ENCODE peak calls at places on chromosomes 5 and 9, in six cellular contexts. D is EL, I is upper lobe of right lung, O is COLO829, H is A549, J is tibial artery. A is an unnamed sample.

GRCh38 chr5:30239331-30240022 is 954.0 kb upstream of the CDH6 start:
- DNase-seq in O (no peak), J (no peak), H (no peak), I (no peak), D (no peak), A (no peak)

GRCh38 chr5:87383216-87383615 is 29.5 kb downstream of the CCNH start:
- DNase-seq in D (peak), O (peak), H (no peak), I (no peak), J (no peak), A (no peak)

GRCh38 chr5:149358294-149358651 is 427 bp downstream of the PCYOX1L start:
- DNase-seq in I (peak), D (peak), J (peak), H (no peak), O (no peak), A (no peak)

GRCh38 chr5:168712280-168712924 is 133.2 kb upstream of the PANK3 start:
- DNase-seq in D (peak), H (peak), I (no peak), O (peak), J (no peak), A (peak)

GRCh38 chr5:130023604-130024003 is 119.3 kb downstream of the CHSY3 start:
- DNase-seq in D (no peak), H (no peak), I (no peak), O (no peak), J (no peak), A (no peak)

GRCh38 chr5:159451197-159452052 is 121.1 kb upstream of the IL12B start:
- DNase-seq in D (peak), O (peak), J (peak), H (peak), I (no peak), A (peak)

GRCh38 chr5:126937796-126938195 is 92.6 kb downstream of the MARCHF3 start:
- DNase-seq in I (no peak), H (no peak), D (no peak), J (no peak), O (no peak), A (no peak)

GRCh38 chr9:4117835-4118610 is 181.8 kb downstream of the GLIS3 start:
- DNase-seq in I (peak), J (no peak), H (peak), O (peak), D (no peak), A (no peak)

GRCh38 chr9:115397591-115398312 is 279.8 kb upstream of the TNC start:
- DNase-seq in D (no peak), O (no peak), I (no peak), H (no peak), J (no peak), A (no peak)

GRCh38 chr9:98978231-98978681 is 34.5 kb downstream of the COL15A1 start:
- DNase-seq in I (no peak), J (no peak), D (no peak), O (no peak), H (no peak), A (no peak)

GRCh38 chr9:83281306-83282255 is 218.6 kb upstream of the RASEF start:
- DNase-seq in H (peak), D (peak), J (no peak), O (peak), I (no peak), A (no peak)

GRCh38 chr9:123349691-123350480 is 6.1 kb upstream of the CRB2 start:
- DNase-seq in H (peak), J (no peak), I (no peak), D (peak), O (peak), A (peak)

GRCh38 chr9:87067426-87067825 is 120.1 kb upstream of the GAS1 start:
- DNase-seq in J (no peak), I (no peak), H (no peak), D (no peak), O (no peak), A (no peak)

GRCh38 chr9:137127301-137128157 is 11.4 kb upstream of the GRIN1 start:
- DNase-seq in H (peak), I (peak), J (no peak), D (no peak), O (no peak), A (no peak)

GRCh38 chr9:33350310-33350709 is 52.1 kb downstream of the AQP7 start:
- DNase-seq in O (peak), H (peak), J (no peak), D (peak), I (no peak), A (no peak)

A was measured in HCT116.